ENCODE peak calls at places on chromosome 10, in four cellular contexts. G, N, B and X are unnamed samples.

GRCh38 chr10:85319150-85319549 is 990.8 kb downstream of the CCSER2 start:
- DNase-seq in G (no peak), N (peak; percentile 9), B (no peak), X (peak; percentile 0)

GRCh38 chr10:52779541-52780390 is 7.2 kb upstream of the MBL2 start:
- DNase-seq in G (peak; percentile 68), B (no peak), N (peak; percentile 62), X (peak; percentile 80)

GRCh38 chr10:17961551-17962422 is 10.1 kb downstream of the SLC39A12 start:
- DNase-seq in N (no peak), G (no peak), B (no peak), X (peak; percentile 61)

GRCh38 chr10:113064039-113064438 is 114.0 kb downstream of the TCF7L2 start:
- DNase-seq in G (no peak), N (no peak), B (no peak), X (no peak)

GRCh38 chr10:122164028-122164601 is 107.0 kb upstream of the BTBD16 start:
- DNase-seq in B (no peak), N (no peak), G (no peak), X (no peak)

GRCh38 chr10:70232155-70232858 is 922 bp downstream of the PPA1 start:
- DNase-seq in N (peak; percentile 43), B (peak; percentile 80), G (peak; percentile 50), X (peak; percentile 57)

GRCh38 chr10:17206210-17206709 is 4.8 kb upstream of the TRDMT1 start:
- DNase-seq in N (peak; percentile 44), G (no peak), B (peak; percentile 86), X (peak; percentile 56)

GRCh38 chr10:37948210-37948609 is 28.2 kb downstream of the ZNF25 start:
- DNase-seq in G (no peak), N (no peak), B (no peak), X (no peak)

GRCh38 chr10:8350250-8350967 is 295.9 kb downstream of the GATA3 start:
- DNase-seq in N (no peak), B (no peak), G (no peak), X (peak; percentile 15)

GRCh38 chr10:124231188-124232135 is 138.1 kb upstream of the CHST15 start:
- DNase-seq in G (peak; percentile 65), B (peak; percentile 80), N (no peak), X (no peak)

GRCh38 chr10:116278832-116279231 is 5.8 kb upstream of the GFRA1 start:
- DNase-seq in G (no peak), N (no peak), B (no peak), X (no peak)

GRCh38 chr10:129332476-129332875 is 134.6 kb upstream of the MGMT start:
- DNase-seq in G (peak; percentile 35), B (no peak), N (peak; percentile 13), X (peak; percentile 7)

GRCh38 chr10:98694014-98694413 is 247.3 kb upstream of the HPS1 start:
- DNase-seq in G (no peak), N (no peak), B (no peak), X (no peak)

GRCh38 chr10:73039635-73040034 is 57.0 kb downstream of the P4HA1 start:
- DNase-seq in N (no peak), G (no peak), B (no peak), X (peak; percentile 64)

GRCh38 chr10:70132098-70133029 is at the start of gene AIFM2:
- DNase-seq in G (no peak), N (peak; percentile 83), B (no peak), X (peak; percentile 62)

GRCh38 chr10:97499561-97500296 is 1.0 kb downstream of the UBTD1 start:
- DNase-seq in N (no peak), B (no peak), G (no peak), X (peak; percentile 58)

GRCh38 chr10:132134541-132135397 is 52.0 kb upstream of the DPYSL4 start:
- DNase-seq in N (no peak), B (no peak), G (no peak), X (no peak)

GRCh38 chr10:97020452-97021400 is 165.0 kb downstream of the SLIT1 start:
- DNase-seq in G (no peak), N (no peak), B (no peak), X (peak; percentile 58)

GRCh38 chr10:107163904-107164861 is at the start of gene SORCS1:
- DNase-seq in G (no peak), B (no peak), N (no peak), X (no peak)

GRCh38 chr10:71821909-71822763 is 28.9 kb downstream of the PSAP start:
- DNase-seq in G (no peak), B (no peak), N (no peak), X (no peak)

GRCh38 chr10:87845624-87846377 is 17.5 kb downstream of the KLLN start:
- DNase-seq in B (no peak), G (no peak), N (peak; percentile 94), X (peak; percentile 91)

GRCh38 chr10:69861251-69862240 is 59.8 kb downstream of the COL13A1 start:
- DNase-seq in G (peak; percentile 25), B (no peak), N (peak; percentile 59), X (peak; percentile 93)

GRCh38 chr10:110151467-110151866 is 55.9 kb upstream of the MXI1 start:
- DNase-seq in G (no peak), N (no peak), B (no peak), X (no peak)

GRCh38 chr10:88897019-88897853 is 17.2 kb downstream of the STAMBPL1 start:
- DNase-seq in N (peak; percentile 38), G (no peak), B (no peak), X (no peak)

GRCh38 chr10:30812018-30812851 is 182.7 kb upstream of the LYZL2 start:
- DNase-seq in B (no peak), N (no peak), G (no peak), X (peak; percentile 96)

GRCh38 chr10:29470355-29470705 is 164.4 kb downstream of the SVIL start:
- DNase-seq in N (peak; percentile 39), G (peak; percentile 47), B (no peak), X (peak; percentile 22)

GRCh38 chr10:98599032-98599610 is 152.4 kb upstream of the HPS1 start:
- DNase-seq in B (no peak), G (no peak), N (no peak), X (no peak)

GRCh38 chr10:114933588-114933987 is 4.4 kb upstream of the TRUB1 start:
- DNase-seq in N (no peak), G (no peak), B (no peak), X (peak; percentile 41)

GRCh38 chr10:13717936-13718772 is 131.4 kb downstream of the PRPF18 start:
- DNase-seq in B (peak; percentile 57), N (no peak), G (no peak), X (peak; percentile 94)

GRCh38 chr10:112435013-112435619 is 11.6 kb downstream of the ZDHHC6 start:
- DNase-seq in G (peak; percentile 45), N (peak; percentile 40), B (no peak), X (peak; percentile 73)

GRCh38 chr10:14707441-14707840 is 67.3 kb downstream of the FAM107B start:
- DNase-seq in N (no peak), G (no peak), B (no peak), X (peak; percentile 21)

GRCh38 chr10:95657250-95657649 is 739 bp upstream of the ALDH18A1 start:
- DNase-seq in N (no peak), B (no peak), G (no peak), X (no peak)

DNA sequence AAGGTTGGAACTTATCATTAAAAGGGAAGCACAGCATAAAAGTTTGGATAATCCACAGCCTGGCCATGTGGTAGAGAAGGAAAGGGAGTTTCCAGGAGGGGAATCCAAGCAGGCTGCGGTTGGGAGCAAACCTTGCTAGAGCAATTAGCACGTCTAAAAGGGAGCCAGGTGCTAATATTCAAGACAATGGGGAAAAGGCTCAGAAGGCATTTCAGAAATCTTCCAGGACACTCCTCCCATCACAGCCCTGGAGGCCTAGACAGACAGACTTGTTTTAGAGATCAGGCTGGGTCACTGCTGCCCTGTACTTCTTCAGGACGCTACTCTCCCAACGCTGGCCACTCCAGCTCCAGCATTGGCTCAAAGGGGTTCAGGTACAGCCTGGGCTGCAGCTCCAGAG is 96.2 kb upstream of the KAT6B start:
- DNase-seq in N (no peak), G (no peak), B (no peak), X (no peak)
- H3K4me3 ChIP-seq in N (no peak overlapping the region), G (no peak overlapping the region), B (no peak overlapping the region), X (no peak overlapping the region)

GRCh38 chr10:102408728-102409603 is 9.6 kb downstream of the PSD start:
- DNase-seq in B (peak; percentile 76), G (no peak), N (no peak), X (peak; percentile 44)
- H3K4me3 ChIP-seq in B (no peak overlapping the region), G (peak overlapping the region; percentile 28), N (peak overlapping the region; percentile 65), X (peak overlapping the region; percentile 54)

GRCh38 chr10:63396123-63396719 is 69.6 kb downstream of the JMJD1C start:
- DNase-seq in B (no peak), N (no peak), G (no peak), X (peak; percentile 16)
- H3K4me3 ChIP-seq in B (no peak overlapping the region), N (no peak overlapping the region), G (no peak overlapping the region), X (no peak overlapping the region)

GRCh38 chr10:80537705-80538480 is at the start of gene SH2D4B:
- DNase-seq in B (no peak), G (no peak), N (no peak), X (no peak)

GRCh38 chr10:80535671-80536360 is 1.9 kb upstream of the SH2D4B start:
- DNase-seq in N (peak; percentile 82), G (peak; percentile 79), B (peak; percentile 82), X (peak; percentile 44)

GRCh38 chr10:80536361-80536835 is 1.3 kb upstream of the SH2D4B start:
- DNase-seq in N (no peak), G (no peak), B (no peak), X (no peak)

GRCh38 chr10:80538481-80539185 is 931 bp downstream of the SH2D4B start:
- DNase-seq in N (no peak), B (no peak), G (no peak), X (no peak)

DNA sequence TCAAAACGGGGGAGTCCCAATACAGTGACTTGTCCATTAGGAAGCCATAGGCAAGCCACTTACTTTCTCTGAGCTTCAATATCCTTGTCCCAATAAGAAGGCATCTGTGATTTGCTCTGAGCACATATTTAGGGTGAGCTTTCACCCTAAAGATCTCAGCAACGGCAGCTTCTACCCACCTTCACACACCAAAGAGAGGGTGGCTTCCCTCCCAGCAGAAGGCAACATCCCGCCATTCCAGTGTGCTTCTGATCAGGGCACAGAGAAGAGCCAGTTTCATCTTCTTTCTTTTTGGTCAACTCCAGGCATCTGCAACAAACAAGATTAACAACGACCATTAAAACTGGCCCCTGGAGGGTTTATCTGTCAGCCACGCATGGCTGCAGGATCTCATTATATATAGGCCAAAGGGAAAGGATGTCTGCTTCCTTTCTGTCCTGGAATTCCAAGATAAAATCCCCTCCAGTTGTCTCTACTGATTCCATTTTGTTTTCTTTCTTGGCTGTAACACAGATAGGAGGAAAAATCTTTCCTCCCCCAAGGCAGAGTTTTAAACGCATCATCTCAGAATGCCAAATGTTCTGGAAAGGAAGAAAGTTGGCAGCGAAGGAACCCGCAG is 507 bp upstream of the SH2D4B start:
- DNase-seq in B (no peak), N (no peak), G (no peak), X (no peak)
- H3K4me3 ChIP-seq in B (no peak overlapping the region), N (no peak overlapping the region), G (no peak overlapping the region), X (no peak overlapping the region)

GRCh38 chr10:28403090-28403489 is 100.2 kb upstream of the MPP7 start:
- DNase-seq in G (no peak), B (no peak), N (no peak), X (no peak)
- H3K4me3 ChIP-seq in G (no peak overlapping the region), B (no peak overlapping the region), N (no peak overlapping the region), X (no peak overlapping the region)